ENCODE peak calls at places on chromosomes 16 and 17, in seven cellular contexts. One of them, this sample, is unnamed.
A peak's percentile ranks its signal among the peaks of the same experiment; 100 is the strongest.

GRCh38 chr16:87190288-87191240 is 126.6 kb downstream of the C16orf95 start:
- DNase-seq in kidney tubule cell: no peak
- DNase-seq in substantia nigra: no peak
- DNase-seq in NCI-H460: no peak
- DNase-seq in B cell: no peak
- DNase-seq in NCI-H446 treated with DMSO at 0.1 percent for 48 hours: no peak
- DNase-seq in hepatic stellate cell: no peak
- DNase-seq in this sample: no peak

GRCh38 chr16:8660841-8661301 is 13.5 kb upstream of the ABAT start:
- DNase-seq in NCI-H446 treated with DMSO at 0.1 percent for 48 hours: peak; percentile 2
- DNase-seq in kidney tubule cell: peak; percentile 73
- DNase-seq in substantia nigra: peak; percentile 46
- DNase-seq in B cell: peak; percentile 56
- DNase-seq in NCI-H460: peak; percentile 73
- DNase-seq in hepatic stellate cell: peak; percentile 59
- DNase-seq in this sample: no peak

GRCh38 chr16:48684148-48684547 is 74.2 kb upstream of the N4BP1 start:
- DNase-seq in NCI-H446 treated with DMSO at 0.1 percent for 48 hours: no peak
- DNase-seq in NCI-H460: no peak
- DNase-seq in hepatic stellate cell: no peak
- DNase-seq in substantia nigra: no peak
- DNase-seq in kidney tubule cell: no peak
- DNase-seq in B cell: no peak
- DNase-seq in this sample: no peak

GRCh38 chr17:57521606-57522435 is 223.3 kb downstream of the CCDC182 start:
- DNase-seq in hepatic stellate cell: no peak
- DNase-seq in B cell: no peak
- DNase-seq in NCI-H446 treated with DMSO at 0.1 percent for 48 hours: no peak
- DNase-seq in NCI-H460: no peak
- DNase-seq in kidney tubule cell: peak; percentile 82
- DNase-seq in substantia nigra: no peak
- DNase-seq in this sample: no peak

GRCh38 chr17:38702166-38702899 is 2.7 kb upstream of the MLLT6 start:
- DNase-seq in hepatic stellate cell: peak; percentile 91
- DNase-seq in kidney tubule cell: peak; percentile 87
- DNase-seq in B cell: peak; percentile 80
- DNase-seq in NCI-H460: peak; percentile 83
- DNase-seq in substantia nigra: peak; percentile 83
- DNase-seq in NCI-H446 treated with DMSO at 0.1 percent for 48 hours: peak; percentile 56
- DNase-seq in this sample: no peak

GRCh38 chr17:72447251-72447640 is 326.4 kb downstream of the SOX9 start:
- DNase-seq in NCI-H460: no peak
- DNase-seq in NCI-H446 treated with DMSO at 0.1 percent for 48 hours: no peak
- DNase-seq in B cell: no peak
- DNase-seq in hepatic stellate cell: no peak
- DNase-seq in substantia nigra: no peak
- DNase-seq in kidney tubule cell: no peak
- DNase-seq in this sample: no peak

GRCh38 chr17:69433093-69433492 is 18.6 kb downstream of the MAP2K6 start:
- DNase-seq in kidney tubule cell: no peak
- DNase-seq in substantia nigra: no peak
- DNase-seq in NCI-H446 treated with DMSO at 0.1 percent for 48 hours: no peak
- DNase-seq in NCI-H460: no peak
- DNase-seq in hepatic stellate cell: no peak
- DNase-seq in B cell: no peak
- DNase-seq in this sample: no peak

GRCh38 chr17:48442819-48443218 is 12.8 kb upstream of the SKAP1 start:
- DNase-seq in hepatic stellate cell: no peak
- DNase-seq in substantia nigra: no peak
- DNase-seq in kidney tubule cell: no peak
- DNase-seq in B cell: no peak
- DNase-seq in NCI-H460: no peak
- DNase-seq in NCI-H446 treated with DMSO at 0.1 percent for 48 hours: no peak
- DNase-seq in this sample: no peak

GRCh38 chr17:49976163-49976827 is 7.3 kb downstream of the DLX4 start:
- DNase-seq in NCI-H460: no peak
- DNase-seq in B cell: no peak
- DNase-seq in hepatic stellate cell: no peak
- DNase-seq in NCI-H446 treated with DMSO at 0.1 percent for 48 hours: no peak
- DNase-seq in kidney tubule cell: no peak
- DNase-seq in substantia nigra: no peak
- DNase-seq in this sample: no peak

GRCh38 chr16:23071202-23072083 is 77.8 kb downstream of the USP31 start:
- DNase-seq in substantia nigra: no peak
- DNase-seq in B cell: no peak
- DNase-seq in NCI-H446 treated with DMSO at 0.1 percent for 48 hours: no peak
- DNase-seq in kidney tubule cell: peak; percentile 35
- DNase-seq in NCI-H460: no peak
- DNase-seq in hepatic stellate cell: peak; percentile 50
- DNase-seq in this sample: no peak

GRCh38 chr17:33057564-33057963 is 65.9 kb downstream of the SPACA3 start:
- DNase-seq in B cell: no peak
- DNase-seq in hepatic stellate cell: no peak
- DNase-seq in substantia nigra: no peak
- DNase-seq in NCI-H446 treated with DMSO at 0.1 percent for 48 hours: no peak
- DNase-seq in kidney tubule cell: peak; percentile 73
- DNase-seq in NCI-H460: no peak
- DNase-seq in this sample: no peak